ENCODE peak calls at places on chromosomes 5 and 9, in four cellular contexts. F is GM12891, E is GM23248, I is T-helper 9 cell. Y is an unnamed sample.

GRCh38 chr5:137580030-137580429 is 80.9 kb upstream of the SPOCK1 start:
- DNase-seq in F (no peak), E (peak; percentile 8), I (no peak), Y (no peak)

GRCh38 chr5:176473335-176474006 is 25.3 kb downstream of the FAF2 start:
- DNase-seq in F (no peak), E (no peak), I (no peak), Y (no peak)

GRCh38 chr5:83474170-83474796 is 2.7 kb downstream of the VCAN start:
- DNase-seq in F (peak; percentile 41), E (peak; percentile 94), I (no peak), Y (peak; percentile 38)

GRCh38 chr5:5309645-5310044 is 112.8 kb upstream of the ICE1 start:
- DNase-seq in F (no peak), E (no peak), I (no peak), Y (no peak)

GRCh38 chr9:19481971-19482404 is 73.2 kb downstream of the ACER2 start:
- DNase-seq in F (no peak), E (no peak), I (no peak), Y (no peak)

GRCh38 chr5:175444060-175444904 is at the start of gene DRD1:
- DNase-seq in F (peak; percentile 76), E (peak; percentile 59), I (peak; percentile 32), Y (peak; percentile 85)

GRCh38 chr9:95127249-95128176 is 190.0 kb downstream of the FANCC start:
- DNase-seq in F (peak; percentile 70), E (peak; percentile 94), I (peak; percentile 61), Y (peak; percentile 62)

GRCh38 chr9:129176786-129177442 is 1.1 kb downstream of the IER5L start:
- DNase-seq in F (no peak), E (peak; percentile 71), I (no peak), Y (peak; percentile 68)

GRCh38 chr5:128579111-128579510 is 41.1 kb upstream of the FBN2 start:
- DNase-seq in F (no peak), E (peak; percentile 66), I (no peak), Y (no peak)

GRCh38 chr5:68464424-68464823 is 248.9 kb downstream of the PIK3R1 start:
- DNase-seq in F (no peak), E (peak; percentile 38), I (peak; percentile 4), Y (no peak)

GRCh38 chr9:105173836-105174235 is 70.6 kb upstream of the SLC44A1 start:
- DNase-seq in F (no peak), E (no peak), I (no peak), Y (no peak)

GRCh38 chr9:14043491-14043890 is 270.4 kb downstream of the NFIB start:
- DNase-seq in F (no peak), E (no peak), I (no peak), Y (no peak)

GRCh38 chr5:6829150-6829784 is 116.0 kb downstream of the TENT4A start:
- DNase-seq in F (peak; percentile 12), E (peak; percentile 79), I (no peak), Y (no peak)

GRCh38 chr5:143533978-143534763 is 130.7 kb upstream of the NR3C1 start:
- DNase-seq in F (no peak), E (no peak), I (no peak), Y (no peak)

GRCh38 chr5:138717399-138717798 is 35.8 kb upstream of the CTNNA1 start:
- DNase-seq in F (no peak), E (no peak), I (no peak), Y (no peak)

GRCh38 chr5:113487411-113487778 is 858 bp downstream of the MCC start:
- DNase-seq in F (peak; percentile 12), E (peak; percentile 49), I (no peak), Y (no peak)

GRCh38 chr5:154970759-154971158 is 29.9 kb downstream of the MRPL22 start:
- DNase-seq in F (no peak), E (peak; percentile 45), I (no peak), Y (no peak)

GRCh38 chr5:17996002-17996401 is 361.7 kb downstream of the TAF11L14 start:
- DNase-seq in F (no peak), E (no peak), I (no peak), Y (no peak)

GRCh38 chr9:4223434-4223833 is 76.4 kb downstream of the GLIS3 start:
- DNase-seq in F (no peak), E (no peak), I (no peak), Y (no peak)

GRCh38 chr9:75540185-75540584 is 350.3 kb upstream of the PCSK5 start:
- DNase-seq in F (no peak), E (no peak), I (no peak), Y (no peak)